ENCODE peak calls at places on chromosome 12, in seven cellular contexts. H is endothelial cell; C is activated CD8-positive, alpha-beta T cell treated with anti-CD3 and anti-CD28 coated beads, Interleukin-2, amount 10 ng/mL, durations not matched to agents 7 days and 5 days; P is T-cell; U is RCC 7860; A is stimulated activated CD4-positive, alpha-beta T cell treated with anti-CD3 and anti-CD28 coated beads, TNF-alpha, amount 100 ng/mL, for 48 hours; G is ovary. N is an unnamed sample.

GRCh38 chr12:102900389-102900788 is 16.7 kb downstream of the PAH start:
- DNase-seq in H (no peak), C (no peak), P (no peak), U (no peak), A (no peak), G (no peak), N (no peak)

GRCh38 chr12:76790564-76791552 is 26.9 kb downstream of the ZDHHC17 start:
- DNase-seq in H (no peak), C (no peak), P (no peak), U (peak), A (no peak), G (no peak), N (no peak)

GRCh38 chr12:75596406-75596805 is 85.0 kb upstream of the KRR1 start:
- DNase-seq in H (no peak), C (no peak), P (no peak), U (no peak), A (no peak), G (no peak), N (no peak)

GRCh38 chr12:57046392-57046791 is 3.5 kb downstream of the MYO1A start:
- DNase-seq in H (no peak), C (no peak), P (no peak), U (no peak), A (no peak), G (no peak), N (no peak)

GRCh38 chr12:121992059-121992879 is 29.4 kb upstream of the BCL7A start:
- DNase-seq in H (no peak), C (peak), P (no peak), U (peak), A (peak), G (no peak), N (no peak)

GRCh38 chr12:91357381-91357780 is 174.8 kb upstream of the DCN start:
- DNase-seq in H (no peak), C (no peak), P (no peak), U (no peak), A (no peak), G (no peak), N (no peak)

GRCh38 chr12:120227233-120228040 is 26.5 kb upstream of the RPLP0 start:
- DNase-seq in H (no peak), C (no peak), P (no peak), U (no peak), A (no peak), G (no peak), N (no peak)

GRCh38 chr12:6532051-6532926 is 2.0 kb upstream of the GAPDH start:
- DNase-seq in H (no peak), C (peak), P (peak), U (peak), A (peak), G (peak), N (peak)

GRCh38 chr12:42372154-42372791 is 46.3 kb downstream of the PPHLN1 start:
- DNase-seq in H (peak), C (peak), P (peak), U (peak), A (no peak), G (no peak), N (peak)

GRCh38 chr12:42915426-42915825 is 325.9 kb upstream of the PRICKLE1 start:
- DNase-seq in H (no peak), C (no peak), P (no peak), U (no peak), A (no peak), G (no peak), N (no peak)

GRCh38 chr12:49364989-49365388 is 2.3 kb upstream of the SPATS2 start:
- DNase-seq in H (no peak), C (no peak), P (no peak), U (peak), A (no peak), G (no peak), N (no peak)

GRCh38 chr12:54660320-54660962 is 12.3 kb upstream of the DCD start:
- DNase-seq in H (no peak), C (no peak), P (no peak), U (no peak), A (no peak), G (no peak), N (no peak)

GRCh38 chr12:83823386-83824045 is 1089.1 kb downstream of the SLC6A15 start:
- DNase-seq in H (peak), C (peak), P (no peak), U (peak), A (peak), G (no peak), N (no peak)

GRCh38 chr12:30154996-30155730 is 371.4 kb upstream of the TMTC1 start:
- DNase-seq in H (no peak), C (no peak), P (no peak), U (no peak), A (no peak), G (no peak), N (no peak)

GRCh38 chr12:79920421-79921238 is 14.3 kb downstream of the PPP1R12A start:
- DNase-seq in H (no peak), C (no peak), P (no peak), U (no peak), A (no peak), G (no peak), N (no peak)

GRCh38 chr12:60684988-60685655 is 1089.3 kb downstream of the SLC16A7 start:
- DNase-seq in H (peak), C (no peak), P (no peak), U (no peak), A (no peak), G (no peak), N (no peak)

GRCh38 chr12:57008113-57008687 is 1.9 kb upstream of the ZBTB39 start:
- DNase-seq in H (no peak), C (peak), P (no peak), U (peak), A (no peak), G (no peak), N (no peak)

GRCh38 chr12:1662761-1663439 is 28.0 kb upstream of the ADIPOR2 start:
- DNase-seq in H (peak), C (no peak), P (no peak), U (no peak), A (no peak), G (no peak), N (no peak)

GRCh38 chr12:15979096-15980091 is 68.3 kb downstream of the DERA start:
- DNase-seq in H (peak), C (no peak), P (no peak), U (peak), A (no peak), G (no peak), N (no peak)

N was measured in CMK.